ENCODE peak calls at places on chromosomes 2 and 18, in ten cellular contexts. P is colonic mucosa, G is H1, E is K562, B is fibroblast of lung, V is psoas muscle, S is mammary epithelial cell, Q is stomach, R is NT2/D1, X is aorta. D is an unnamed sample. For H3K27me3 and H3K9me3, the result is how much of the 10 kb centered on the place peaks cover.

GRCh38 chr2:52877703-52878102 is 889.9 kb upstream of the CHAC2 start:
- DNase-seq in P (no peak), G (no peak), E (no peak), B (peak), V (no peak), S (no peak), Q (no peak), R (no peak), X (no peak), D (no peak)

GRCh38 chr2:207528980-207529329 is 807 bp upstream of the CREB1 start:
- DNase-seq in P (peak), G (no peak), E (peak), B (peak), V (no peak), S (peak), Q (peak), R (no peak), X (no peak), D (no peak)

GRCh38 chr18:9898792-9899549 is 13.2 kb downstream of the TXNDC2 start:
- DNase-seq in P (no peak), G (no peak), E (peak), B (no peak), V (no peak), S (peak), Q (no peak), R (no peak), X (no peak), D (no peak)

GRCh38 chr18:23141022-23141999 is 6.0 kb downstream of the CABLES1 start:
- DNase-seq in P (peak), G (no peak), E (no peak), B (peak), V (no peak), S (no peak), Q (peak), R (no peak), X (no peak), D (no peak)

GRCh38 chr2:23684540-23685176 is 242.3 kb downstream of the ATAD2B start:
- DNase-seq in P (no peak), G (no peak), E (no peak), B (no peak), V (no peak), S (no peak), Q (no peak), R (no peak), X (no peak), D (no peak)

GRCh38 chr2:128776461-128776971 is 457.8 kb upstream of the HS6ST1 start:
- DNase-seq in P (peak), G (no peak), E (no peak), B (no peak), V (no peak), S (no peak), Q (peak), R (no peak), X (peak), D (no peak)

GRCh38 chr18:267380-267687 is 513 bp downstream of the THOC1 start:
- DNase-seq in P (no peak), G (no peak), E (no peak), B (no peak), V (no peak), S (no peak), Q (no peak), R (peak), X (no peak), D (no peak)

GRCh38 chr2:230924470-230925341 is at the start of gene GPR55:
- DNase-seq in P (peak), G (no peak), E (peak), B (no peak), V (no peak), S (no peak), Q (peak), R (no peak), X (peak), D (no peak)

GRCh38 chr2:8514748-8515389 is 167.0 kb upstream of the ID2 start:
- DNase-seq in P (no peak), G (no peak), E (no peak), B (no peak), V (no peak), S (no peak), Q (no peak), R (no peak), X (no peak), D (no peak)

GRCh38 chr2:45585267-45585861 is 25.7 kb downstream of the SRBD1 start:
- DNase-seq in P (peak), G (no peak), E (no peak), B (peak), V (no peak), S (peak), Q (no peak), R (no peak), X (no peak), D (no peak)

GRCh38 chr2:98311090-98311489 is 35.2 kb upstream of the CNGA3 start:
- DNase-seq in P (no peak), G (no peak), E (no peak), B (no peak), V (no peak), S (no peak), Q (no peak), R (no peak), X (no peak), D (no peak)

GRCh38 chr2:166000401-166000800 is 46.8 kb upstream of the TTC21B start:
- DNase-seq in P (no peak), G (no peak), E (no peak), B (no peak), V (no peak), S (no peak), Q (no peak), R (peak), X (no peak), D (no peak)

GRCh38 chr2:7031424-7032245 is 114.4 kb downstream of the RNF144A start:
- DNase-seq in P (peak), G (no peak), E (no peak), B (no peak), V (peak), S (peak), Q (peak), R (no peak), X (no peak), D (no peak)

GRCh38 chr2:26503238-26503880 is 25.4 kb upstream of the OTOF start:
- DNase-seq in P (peak), G (peak), E (peak), B (peak), V (peak), S (peak), Q (peak), R (peak), X (peak), D (no peak)

GRCh38 chr2:234241656-234242445 is 191.3 kb downstream of the SPP2 start:
- DNase-seq in P (no peak), G (no peak), E (no peak), B (peak), V (no peak), S (peak), Q (no peak), R (no peak), X (no peak), D (no peak)

GRCh38 chr2:110834134-110834827 is 101.9 kb downstream of the ACOXL start:
- DNase-seq in P (no peak), G (no peak), E (no peak), B (no peak), V (no peak), S (no peak), Q (no peak), R (peak), X (no peak), D (no peak)

GRCh38 chr18:12586956-12587355 is 71.0 kb downstream of the SPIRE1 start:
- DNase-seq in P (no peak), G (no peak), E (no peak), B (no peak), V (no peak), S (no peak), Q (no peak), R (no peak), X (no peak), D (no peak)

GRCh38 chr2:105179469-105180372 is 61.8 kb upstream of the GPR45 start:
- DNase-seq in P (peak), G (no peak), E (peak), B (peak), V (no peak), S (peak), Q (peak), R (peak), X (no peak), D (peak)

GRCh38 chr2:96565111-96565510 is 28.6 kb downstream of the ARID5A start:
- DNase-seq in P (no peak), G (no peak), E (no peak), B (no peak), V (no peak), S (no peak), Q (no peak), R (peak), X (no peak), D (no peak)

GRCh38 chr18:29154758-29155725 is 978.1 kb upstream of the CDH2 start:
- DNase-seq in P (no peak), G (no peak), E (no peak), B (peak), V (no peak), S (peak), Q (no peak), R (no peak), X (no peak), D (no peak)

GRCh38 chr2:68653538-68653982 is 10.2 kb downstream of the PROKR1 start:
- DNase-seq in P (no peak), G (no peak), E (peak), B (peak), V (no peak), S (peak), Q (peak), R (peak), X (no peak), D (no peak)

GRCh38 chr2:202135111-202135874 is 62.2 kb downstream of the KIAA2012 start:
- DNase-seq in P (peak), G (no peak), E (no peak), B (peak), V (peak), S (peak), Q (peak), R (no peak), X (peak), D (peak)

GRCh38 chr2:84022810-84023431 is 436.2 kb downstream of the SUCLG1 start:
- DNase-seq in P (peak), G (no peak), E (peak), B (peak), V (no peak), S (peak), Q (no peak), R (peak), X (no peak), D (no peak)

GRCh38 chr18:54647176-54647575 is 56.1 kb downstream of the DYNAP start:
- DNase-seq in P (peak), G (peak), E (peak), B (peak), V (no peak), S (peak), Q (no peak), R (peak), X (no peak), D (no peak)

GRCh38 chr2:170247333-170247732 is 69.4 kb downstream of the MYO3B start:
- DNase-seq in P (no peak), G (no peak), E (no peak), B (no peak), V (no peak), S (no peak), Q (no peak), R (no peak), X (no peak), D (no peak)

GRCh38 chr2:186255823-186256222 is 230.2 kb upstream of the ZC3H15 start:
- DNase-seq in P (no peak), G (peak), E (no peak), B (no peak), V (no peak), S (no peak), Q (no peak), R (peak), X (no peak), D (no peak)

GRCh38 chr18:75727479-75727878 is 300.0 kb upstream of the SMIM21 start:
- DNase-seq in P (peak), G (peak), E (peak), B (peak), V (no peak), S (peak), Q (no peak), R (peak), X (no peak), D (no peak)

GRCh38 chr18:9354256-9354655 is 19.7 kb downstream of the TWSG1 start:
- DNase-seq in P (no peak), G (no peak), E (no peak), B (no peak), V (no peak), S (no peak), Q (no peak), R (no peak), X (no peak), D (no peak)

GRCh38 chr2:181589779-181590178 is 67.1 kb downstream of the CERKL start:
- DNase-seq in P (no peak), G (no peak), E (no peak), B (no peak), V (no peak), S (no peak), Q (no peak), R (no peak), X (no peak), D (no peak)

GRCh38 chr2:117536139-117536538 is 278.4 kb upstream of the DDX18 start:
- DNase-seq in P (no peak), G (no peak), E (no peak), B (no peak), V (no peak), S (no peak), Q (no peak), R (no peak), X (no peak), D (no peak)

GRCh38 chr2:109407401-109408335 is 206.1 kb downstream of the SEPTIN10 start:
- DNase-seq in P (no peak), G (no peak), E (no peak), B (no peak), V (no peak), S (peak), Q (no peak), R (no peak), X (no peak), D (no peak)

GRCh38 chr2:72924353-72925240 is 7.3 kb downstream of the EMX1 start:
- DNase-seq in P (no peak), G (no peak), E (no peak), B (no peak), V (no peak), S (no peak), Q (peak), R (no peak), X (peak), D (no peak)

GRCh38 chr2:98730053-98730850 is 680 bp downstream of the MGAT4A start:
- DNase-seq in P (peak), G (no peak), E (no peak), B (no peak), V (peak), S (no peak), Q (peak), R (no peak), X (peak), D (no peak)

GRCh38 chr2:139241256-139241655 is 461.1 kb upstream of the NXPH2 start:
- DNase-seq in P (no peak), G (no peak), E (no peak), B (no peak), V (no peak), S (no peak), Q (no peak), R (no peak), X (no peak), D (no peak)

GRCh38 chr2:217077841-217078407 is 218.1 kb upstream of the TNP1 start:
- DNase-seq in P (no peak), G (no peak), E (peak), B (peak), V (no peak), S (no peak), Q (no peak), R (no peak), X (no peak), D (no peak)

GRCh38 chr2:23596316-23596885 is 211.4 kb downstream of the KLHL29 start:
- DNase-seq in P (no peak), G (no peak), E (no peak), B (peak), V (peak), S (no peak), Q (no peak), R (no peak), X (no peak), D (no peak)

GRCh38 chr2:238644095-238645081 is 203.5 kb upstream of the TWIST2 start:
- DNase-seq in P (no peak), G (no peak), E (no peak), B (peak), V (no peak), S (peak), Q (no peak), R (no peak), X (no peak), D (peak)

GRCh38 chr2:177036754-177037153 is 175.8 kb upstream of the HNRNPA3 start:
- DNase-seq in P (no peak), G (no peak), E (no peak), B (no peak), V (no peak), S (no peak), Q (no peak), R (no peak), X (no peak), D (no peak)

DNA sequence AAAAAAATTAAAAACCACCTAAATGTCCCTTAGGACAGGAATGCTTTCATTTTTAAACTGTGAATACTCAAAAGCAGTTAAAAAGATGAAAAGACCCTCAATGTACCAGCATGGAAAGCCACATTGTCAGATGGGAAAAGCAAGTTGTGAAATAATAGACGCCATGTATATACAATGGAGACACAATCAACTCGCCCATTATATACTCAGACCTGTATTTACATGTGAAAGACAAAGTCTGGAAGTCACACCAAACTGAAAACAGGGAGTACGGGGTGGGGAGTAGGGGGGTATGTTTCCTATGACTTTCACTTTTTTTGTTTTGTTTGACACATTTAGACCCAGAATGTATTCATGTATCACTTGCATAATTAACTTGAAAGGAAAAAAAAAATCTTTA is 75.6 kb downstream of the CELF4 start:
- DNase-seq in P (no peak), G (no peak), E (no peak), B (no peak), V (no peak), S (no peak), Q (no peak), R (no peak), X (no peak), D (no peak)
- H3K27me3 ChIP-seq in P (under half), G (under half), E (under half), B (under half), V (under half), S (under half), Q (under half), R (half or more), X (under half), D (under half)

GRCh38 chr2:240355962-240356361 is 79.5 kb upstream of the GPC1 start:
- DNase-seq in P (no peak), G (no peak), E (no peak), B (no peak), V (no peak), S (no peak), Q (no peak), R (no peak), X (peak), D (no peak)
- H3K9me3 ChIP-seq in P (under half), G (under half), E (under half), B (under half), V (under half), S (under half), Q (under half), R (under half), X (under half), D (under half)

GRCh38 chr18:5993938-5994337 is 98.6 kb upstream of the TMEM200C start:
- DNase-seq in P (no peak), G (no peak), E (no peak), B (no peak), V (no peak), S (no peak), Q (no peak), R (no peak), X (no peak), D (peak)
- H3K27me3 ChIP-seq in P (under half), G (under half), E (under half), B (under half), V (under half), S (under half), Q (under half), R (under half), X (under half), D (under half)

GRCh38 chr2:89811295-89811694 is 1119.8 kb downstream of the RPIA start:
- DNase-seq in P (no peak), G (no peak), E (no peak), B (no peak), V (no peak), S (no peak), Q (no peak), R (no peak), X (no peak), D (no peak)
- H3K9me3 ChIP-seq in P (under half), G (half or more), E (under half), B (under half), V (half or more), S (half or more), Q (half or more), R (under half), X (under half), D (under half)

GRCh38 chr2:219003267-219003634 is 10.0 kb upstream of the CRYBA2 start:
- DNase-seq in P (no peak), G (no peak), E (no peak), B (no peak), V (no peak), S (no peak), Q (no peak), R (no peak), X (no peak), D (no peak)
- H3K27me3 ChIP-seq in P (under half), G (half or more), E (under half), B (half or more), V (under half), S (under half), Q (half or more), R (half or more), X (under half), D (under half)

GRCh38 chr2:2562867-2563266 is 231.8 kb upstream of the MYT1L start:
- DNase-seq in P (no peak), G (no peak), E (no peak), B (no peak), V (no peak), S (no peak), Q (no peak), R (no peak), X (no peak), D (no peak)
- H3K9me3 ChIP-seq in P (under half), G (under half), E (under half), B (under half), V (under half), S (under half), Q (under half), R (under half), X (under half), D (under half)

DNA sequence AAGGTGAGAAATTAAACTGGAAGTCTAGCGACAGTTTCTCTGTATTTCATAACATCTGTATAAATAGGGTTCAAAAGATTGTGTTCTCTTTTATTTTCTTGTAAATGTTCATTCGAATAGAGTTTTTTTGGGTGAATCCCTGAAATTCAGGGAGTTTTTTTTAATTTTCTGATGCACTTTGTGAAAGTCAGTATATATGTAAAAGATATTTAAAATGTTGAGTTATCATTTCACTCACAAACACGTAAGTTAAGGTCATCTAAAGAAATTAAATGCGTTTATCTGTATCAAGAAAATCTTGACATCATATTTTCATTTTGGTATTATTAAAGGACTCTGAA is 3.4 kb downstream of the SP9 start:
- DNase-seq in P (no peak), G (no peak), E (no peak), B (peak), V (no peak), S (no peak), Q (no peak), R (no peak), X (no peak), D (no peak)
- H3K27me3 ChIP-seq in P (half or more), G (half or more), E (under half), B (half or more), V (under half), S (half or more), Q (half or more), R (half or more), X (under half), D (under half)

DNA sequence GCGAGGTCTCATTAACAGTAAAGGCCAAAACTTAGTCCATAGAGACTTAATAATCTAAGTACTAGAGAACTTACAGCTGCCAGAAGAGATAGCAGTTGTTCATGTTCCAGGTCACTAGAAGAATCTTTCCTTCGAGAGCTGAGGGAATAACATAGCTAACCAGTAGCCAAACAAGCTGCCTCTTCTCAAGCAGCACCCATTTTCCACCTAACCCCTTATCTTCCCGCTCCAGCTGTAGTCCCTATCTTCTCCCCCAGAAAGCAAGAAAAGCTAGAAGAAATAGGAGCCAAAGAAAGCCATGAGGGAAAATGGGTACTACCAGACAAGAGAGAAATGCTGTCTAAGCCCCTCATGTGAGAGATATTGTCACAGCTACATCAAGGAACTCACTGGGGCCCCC is 24.0 kb downstream of the SULT1C4 start:
- DNase-seq in P (no peak), G (no peak), E (peak), B (no peak), V (no peak), S (no peak), Q (no peak), R (no peak), X (no peak), D (no peak)
- H3K9me3 ChIP-seq in P (under half), G (under half), E (under half), B (under half), V (under half), S (under half), Q (under half), R (half or more), X (under half), D (under half)